ENCODE peak calls at places on chromosomes 12 and 14, in six cellular contexts. G is HCT116, D is HepG2, M is endothelial cell of umbilical vein, O is K562, F is A549. Y is an unnamed sample.

GRCh38 chr14:72049462-72049861 is 117.2 kb downstream of the RGS6 start:
- DNase-seq in G (peak), D (no peak), M (no peak), O (no peak), F (no peak), Y (no peak)

GRCh38 chr12:91098942-91099341 is 12.4 kb downstream of the LUM start:
- DNase-seq in G (peak), D (no peak), M (no peak), O (no peak), F (peak), Y (no peak)

GRCh38 chr12:700061-700460 is 36.8 kb upstream of the NINJ2 start:
- DNase-seq in G (no peak), D (peak), M (peak), O (no peak), F (no peak), Y (no peak)

GRCh38 chr12:118979763-118980406 is 1.5 kb upstream of the SRRM4 start:
- DNase-seq in G (peak), D (peak), M (peak), O (peak), F (peak), Y (peak)

GRCh38 chr12:97097734-97098133 is 190.7 kb downstream of the NEDD1 start:
- DNase-seq in G (no peak), D (no peak), M (no peak), O (no peak), F (no peak), Y (no peak)

GRCh38 chr14:71248204-71248603 is 340.9 kb downstream of the PCNX1 start:
- DNase-seq in G (no peak), D (no peak), M (no peak), O (no peak), F (no peak), Y (no peak)

GRCh38 chr12:31524791-31525495 is 66.0 kb downstream of the DENND5B start:
- DNase-seq in G (peak), D (no peak), M (no peak), O (no peak), F (no peak), Y (peak)

GRCh38 chr14:98605043-98605442 is 667.0 kb downstream of the BCL11B start:
- DNase-seq in G (no peak), D (no peak), M (no peak), O (no peak), F (no peak), Y (no peak)

GRCh38 chr14:37623552-37623951 is 28.1 kb downstream of the TTC6 start:
- DNase-seq in G (peak), D (no peak), M (peak), O (no peak), F (peak), Y (no peak)

GRCh38 chr14:68164723-68165122 is 345.1 kb downstream of the RAD51B start:
- DNase-seq in G (no peak), D (peak), M (no peak), O (no peak), F (peak), Y (no peak)

GRCh38 chr14:75198291-75198933 is 22.0 kb upstream of the TMED10 start:
- DNase-seq in G (no peak), D (peak), M (no peak), O (no peak), F (no peak), Y (no peak)

GRCh38 chr12:104823985-104824441 is 134.1 kb downstream of the SLC41A2 start:
- DNase-seq in G (peak), D (no peak), M (no peak), O (peak), F (peak), Y (peak)

GRCh38 chr12:51482808-51483532 is 58.3 kb downstream of the SLC4A8 start:
- DNase-seq in G (no peak), D (no peak), M (peak), O (no peak), F (no peak), Y (no peak)

GRCh38 chr14:63644741-63645140 is 3.1 kb upstream of the WDR89 start:
- DNase-seq in G (no peak), D (no peak), M (no peak), O (no peak), F (no peak), Y (no peak)

GRCh38 chr14:99245541-99246511 is 26.2 kb downstream of the BCL11B start:
- DNase-seq in G (no peak), D (no peak), M (no peak), O (no peak), F (no peak), Y (no peak)

GRCh38 chr12:113812431-113813228 is 153.5 kb downstream of the RBM19 start:
- DNase-seq in G (no peak), D (no peak), M (no peak), O (no peak), F (no peak), Y (no peak)

GRCh38 chr12:6703631-6704030 is 3.0 kb upstream of the PIANP start:
- DNase-seq in G (no peak), D (peak), M (no peak), O (peak), F (peak), Y (peak)

GRCh38 chr12:3520168-3520567 is 29.2 kb downstream of the PRMT8 start:
- DNase-seq in G (no peak), D (no peak), M (no peak), O (no peak), F (no peak), Y (no peak)

GRCh38 chr12:4168041-4168440 is 105.5 kb upstream of the CCND2 start:
- DNase-seq in G (no peak), D (no peak), M (no peak), O (no peak), F (no peak), Y (no peak)

GRCh38 chr14:23094666-23095195 is at the start of gene ACIN1:
- DNase-seq in G (peak), D (peak), M (peak), O (peak), F (peak), Y (peak)

GRCh38 chr12:87847147-87847546 is 182.1 kb downstream of the C12orf50 start:
- DNase-seq in G (no peak), D (no peak), M (no peak), O (no peak), F (no peak), Y (no peak)

GRCh38 chr12:87849074-87849473 is 180.1 kb downstream of the C12orf50 start:
- DNase-seq in G (no peak), D (no peak), M (no peak), O (no peak), F (no peak), Y (no peak)

GRCh38 chr12:87845995-87846483 is 183.2 kb downstream of the C12orf50 start:
- DNase-seq in G (no peak), D (no peak), M (no peak), O (no peak), F (no peak), Y (no peak)

GRCh38 chr12:87853448-87854003 is 175.7 kb downstream of the C12orf50 start:
- DNase-seq in G (no peak), D (no peak), M (no peak), O (no peak), F (no peak), Y (no peak)

DNA sequence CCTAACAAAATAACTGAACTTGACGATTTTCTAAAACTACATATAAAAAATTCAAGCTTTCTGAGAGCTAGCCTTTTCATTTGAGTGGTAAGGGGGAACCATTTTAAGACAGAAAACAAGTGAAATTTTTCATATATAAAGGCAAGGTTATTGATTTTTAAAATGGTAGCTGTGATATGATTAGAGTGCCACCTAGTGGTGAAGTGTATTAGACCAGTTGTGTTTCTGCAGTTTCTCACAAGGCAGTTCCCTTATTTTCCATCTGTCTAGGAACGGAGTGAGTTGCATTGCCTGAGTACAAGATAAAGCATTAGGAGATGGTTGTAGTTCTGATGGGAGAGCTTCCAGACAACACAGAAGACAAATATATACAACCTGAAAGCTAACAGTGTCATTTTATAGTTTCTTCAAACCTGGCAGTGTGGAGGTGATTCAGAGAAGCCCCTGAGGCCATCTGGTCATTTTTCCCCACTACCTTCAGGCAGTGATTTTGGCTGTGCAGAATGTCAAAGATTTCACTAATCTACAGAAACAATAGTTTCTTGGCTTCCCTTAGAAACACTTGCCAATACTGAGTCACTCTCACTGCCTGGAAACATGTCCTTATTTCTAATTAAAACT is 180.8 kb downstream of the C12orf50 start:
- DNase-seq in G (peak), D (peak), M (peak), O (peak), F (peak), Y (peak)
- TF ChIP-seq MAX in G (no peak), D (no peak), M (no peak), O (no peak), F (no peak), Y (no peak)

GRCh38 chr12:108307006-108307405 is 32.1 kb downstream of the CMKLR1 start:
- DNase-seq in G (no peak), D (no peak), M (no peak), O (no peak), F (no peak), Y (peak)

GRCh38 chr12:108306014-108306501 is 33.1 kb downstream of the CMKLR1 start:
- DNase-seq in G (no peak), D (no peak), M (peak), O (no peak), F (no peak), Y (peak)

GRCh38 chr12:108304633-108305032 is 34.5 kb downstream of the CMKLR1 start:
- DNase-seq in G (no peak), D (no peak), M (no peak), O (no peak), F (no peak), Y (no peak)

GRCh38 chr12:108306506-108306905 is 32.6 kb downstream of the CMKLR1 start:
- DNase-seq in G (no peak), D (no peak), M (no peak), O (no peak), F (no peak), Y (no peak)

DNA sequence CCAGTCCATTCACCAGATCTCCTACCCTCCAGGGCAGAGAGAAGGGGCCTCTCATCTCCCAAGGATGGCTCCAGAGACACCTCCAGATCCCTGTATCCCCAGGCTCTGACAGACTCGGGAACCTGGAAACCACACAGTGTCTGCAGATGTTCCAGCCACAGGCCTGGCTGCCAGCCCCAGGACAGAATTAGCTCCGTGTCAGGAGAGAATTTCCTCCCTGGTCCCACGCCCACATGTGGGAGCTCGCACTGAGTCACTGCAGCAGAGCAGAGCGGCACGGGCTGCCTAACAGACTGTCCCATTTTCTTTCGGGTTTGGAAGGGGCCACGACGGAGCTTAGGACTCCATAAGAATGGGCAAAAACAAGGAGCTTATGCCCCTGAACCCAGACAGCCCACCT is 33.6 kb downstream of the CMKLR1 start:
- DNase-seq in G (no peak), D (no peak), M (no peak), O (no peak), F (no peak), Y (peak)
- H3K4me3 ChIP-seq in G (no peak), D (no peak), M (no peak), O (no peak), F (no peak), Y (no peak)

GRCh38 chr14:54549862-54550261 is 17.1 kb upstream of the SAMD4A start:
- DNase-seq in G (no peak), D (no peak), M (no peak), O (no peak), F (no peak), Y (peak)

GRCh38 chr14:54548491-54548890 is 18.4 kb upstream of the SAMD4A start:
- DNase-seq in G (no peak), D (no peak), M (no peak), O (no peak), F (no peak), Y (no peak)

GRCh38 chr14:54550514-54550913 is 16.4 kb upstream of the SAMD4A start:
- DNase-seq in G (no peak), D (no peak), M (no peak), O (no peak), F (no peak), Y (no peak)

GRCh38 chr14:54547583-54547982 is 19.3 kb upstream of the SAMD4A start:
- DNase-seq in G (no peak), D (no peak), M (no peak), O (no peak), F (no peak), Y (no peak)
- TF ChIP-seq MAX in G (no peak), D (no peak), M (no peak), O (no peak), F (no peak), Y (no peak)

DNA sequence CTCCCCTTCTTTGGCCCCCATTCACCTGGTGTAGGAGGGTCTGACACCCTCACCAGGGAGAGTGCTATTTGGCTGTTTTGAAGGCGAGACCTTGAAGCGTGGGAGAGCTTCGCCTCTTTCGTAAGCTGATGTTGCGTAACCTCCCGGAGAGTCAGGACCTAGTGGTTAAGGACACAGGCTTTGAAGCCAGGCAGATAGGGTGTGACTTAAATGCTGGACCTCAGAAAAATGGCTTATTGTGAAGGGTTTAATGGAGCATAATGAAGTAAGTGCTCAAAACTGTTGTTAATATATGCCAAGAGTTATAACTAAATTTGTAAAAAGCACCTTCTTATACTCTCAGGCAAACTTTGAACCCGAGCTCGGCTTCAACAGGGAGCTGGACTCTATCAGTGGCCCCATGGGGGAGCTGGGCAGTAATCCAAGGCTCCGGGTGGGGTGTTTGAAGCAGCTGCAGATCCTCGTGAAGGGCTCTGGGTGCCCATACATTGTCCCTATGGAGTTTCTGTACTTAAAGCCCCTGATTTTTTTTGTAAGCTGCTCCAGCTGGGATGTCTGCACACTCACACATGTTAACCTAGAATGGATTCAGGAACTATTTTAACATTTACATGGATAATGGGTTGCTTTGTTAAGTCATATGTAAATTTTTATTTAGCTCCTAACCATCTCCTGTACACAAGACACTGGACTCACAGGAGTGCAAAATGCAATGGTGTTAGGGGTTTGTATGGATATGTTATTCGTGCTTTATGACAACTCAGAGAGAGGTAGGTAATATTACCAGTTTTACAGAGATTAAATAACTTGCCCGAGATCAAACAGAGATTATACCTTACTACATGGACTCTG is 26.0 kb downstream of the PPFIBP1 start:
- DNase-seq in G (peak), D (peak), M (peak), O (peak), F (peak), Y (peak)
- H3K4me3 ChIP-seq in G (peak), D (peak), M (no peak), O (no peak), F (peak), Y (peak)

GRCh38 chr12:121799842-121800693 is 3.7 kb upstream of the SETD1B start:
- DNase-seq in G (peak), D (peak), M (peak), O (peak), F (peak), Y (peak)
- TF ChIP-seq MAX in G (no peak), D (no peak), M (no peak), O (no peak), F (peak), Y (no peak)

Y was measured in NB4.